ENCODE peak calls at places on chromosomes 7 and 10, in seven cellular contexts. U, L, K, O, B, N and R are unnamed samples.

GRCh38 chr10:63520463-63521388 is 475 bp upstream of the REEP3 start:
- DNase-seq in N (peak; percentile 50), B (peak; percentile 50), K (peak; percentile 80), L (peak; percentile 50), U (peak; percentile 77), O (peak; percentile 56), R (peak; percentile 23)

GRCh38 chr7:137935849-137936508 is 65.9 kb downstream of the CREB3L2 start:
- DNase-seq in K (no peak), N (no peak), U (peak; percentile 33), B (no peak), O (no peak), L (no peak), R (no peak)

GRCh38 chr10:87976101-87976743 is 112.8 kb downstream of the PTEN start:
- DNase-seq in B (no peak), U (no peak), L (no peak), O (peak; percentile 33), K (no peak), N (no peak), R (no peak)

GRCh38 chr7:80428161-80429054 is 83.5 kb downstream of the GNAT3 start:
- DNase-seq in N (no peak), L (no peak), U (peak; percentile 3), O (peak; percentile 75), B (peak; percentile 49), K (peak; percentile 13), R (no peak)

GRCh38 chr7:122199171-122199570 is 55.1 kb upstream of the AASS start:
- DNase-seq in N (no peak), K (no peak), B (peak; percentile 16), O (peak; percentile 18), U (no peak), L (no peak), R (no peak)

GRCh38 chr7:57204411-57204811 is 72.2 kb upstream of the ZNF479 start:
- DNase-seq in U (no peak), L (no peak), N (no peak), O (no peak), B (no peak), K (no peak), R (no peak)

GRCh38 chr7:68321076-68321639 is 1277.1 kb upstream of the AUTS2 start:
- DNase-seq in O (no peak), N (no peak), L (peak; percentile 79), U (no peak), K (peak; percentile 0), B (peak; percentile 57), R (peak; percentile 19)

GRCh38 chr10:112792487-112793196 is 157.4 kb upstream of the TCF7L2 start:
- DNase-seq in U (peak; percentile 28), B (no peak), O (peak; percentile 91), L (peak; percentile 62), K (peak; percentile 45), N (no peak), R (peak; percentile 51)

GRCh38 chr10:786666-787512 is 97.4 kb upstream of the DIP2C start:
- DNase-seq in B (no peak), K (no peak), U (no peak), L (no peak), O (no peak), N (no peak), R (no peak)

GRCh38 chr7:21256310-21256877 is 171.5 kb upstream of the SP4 start:
- DNase-seq in O (peak; percentile 65), U (no peak), K (peak; percentile 1), B (peak; percentile 14), N (peak; percentile 32), L (no peak), R (peak; percentile 5)

GRCh38 chr7:137073571-137074325 is 205.3 kb downstream of the CHRM2 start:
- DNase-seq in O (peak; percentile 67), B (no peak), U (no peak), N (no peak), K (no peak), L (no peak), R (no peak)

GRCh38 chr7:54988516-54988915 is 30.3 kb upstream of the EGFR start:
- DNase-seq in U (no peak), N (no peak), K (no peak), O (no peak), L (no peak), B (no peak), R (no peak)

GRCh38 chr7:32588657-32589056 is 93.4 kb downstream of the AVL9 start:
- DNase-seq in K (no peak), B (no peak), N (no peak), U (no peak), O (peak; percentile 81), L (no peak), R (no peak)

GRCh38 chr7:122305475-122306319 is 1.1 kb upstream of the FEZF1 start:
- DNase-seq in K (no peak), N (no peak), U (no peak), L (no peak), O (no peak), B (no peak), R (no peak)

GRCh38 chr7:81299272-81299671 is 380.4 kb upstream of the SEMA3C start:
- DNase-seq in O (peak; percentile 97), U (no peak), K (no peak), B (no peak), N (no peak), L (no peak), R (no peak)

GRCh38 chr7:84372712-84373111 is 178.1 kb upstream of the SEMA3A start:
- DNase-seq in B (no peak), N (no peak), K (no peak), L (no peak), U (no peak), O (peak; percentile 47), R (no peak)

GRCh38 chr7:10239643-10240345 is 733.9 kb upstream of the PHF14 start:
- DNase-seq in U (no peak), B (no peak), K (no peak), N (no peak), L (no peak), O (no peak), R (no peak)

GRCh38 chr7:86282014-86282682 is 361.6 kb upstream of the GRM3 start:
- DNase-seq in O (no peak), U (no peak), K (no peak), N (no peak), L (no peak), B (no peak), R (no peak)

GRCh38 chr10:90308223-90308622 is 549.6 kb downstream of the HTR7 start:
- DNase-seq in N (no peak), B (no peak), K (no peak), O (no peak), L (no peak), U (no peak), R (no peak)

GRCh38 chr7:15554081-15554480 is 7.7 kb downstream of the AGMO start:
- DNase-seq in K (no peak), U (no peak), N (no peak), L (no peak), B (no peak), O (no peak), R (no peak)

GRCh38 chr7:12643001-12643400 is 44.4 kb upstream of the ARL4A start:
- DNase-seq in K (no peak), O (peak; percentile 33), N (no peak), U (no peak), B (no peak), L (no peak), R (no peak)

GRCh38 chr10:17851611-17852010 is 42.5 kb downstream of the MRC1 start:
- DNase-seq in O (no peak), N (no peak), B (peak; percentile 72), K (peak; percentile 43), U (peak; percentile 26), L (no peak), R (peak; percentile 25)

GRCh38 chr7:133344275-133344674 is 91.4 kb downstream of the EXOC4 start:
- DNase-seq in L (no peak), U (no peak), O (peak; percentile 35), K (no peak), N (no peak), B (no peak), R (no peak)

GRCh38 chr10:26479766-26480492 is 41.8 kb downstream of the APBB1IP start:
- DNase-seq in K (no peak), U (no peak), O (no peak), L (no peak), B (no peak), N (no peak), R (no peak)

GRCh38 chr10:44388641-44389040 is 3.7 kb upstream of the CXCL12 start:
- DNase-seq in K (no peak), B (no peak), N (no peak), U (no peak), O (no peak), L (peak; percentile 38), R (no peak)

GRCh38 chr10:421170-421569 is 268.3 kb downstream of the DIP2C start:
- DNase-seq in B (no peak), L (no peak), U (no peak), K (no peak), O (no peak), N (no peak), R (no peak)

GRCh38 chr7:75565129-75565528 is 73.0 kb downstream of the SPDYE5 start:
- DNase-seq in K (no peak), U (peak; percentile 29), L (peak; percentile 83), N (no peak), B (peak; percentile 19), O (peak; percentile 91), R (no peak)